ENCODE peak calls at places on chromosomes 7 and 10, in six cellular contexts. X, A, E, W, I and L are unnamed samples.

GRCh38 chr10:29377333-29377961 is 88.6 kb downstream of the LYZL1 start:
- DNase-seq in A (no peak), X (no peak), I (no peak), W (peak; percentile 37), E (no peak), L (no peak)

GRCh38 chr7:7965301-7965700 is 3.3 kb upstream of the GLCCI1 start:
- DNase-seq in W (no peak), E (no peak), A (no peak), X (no peak), I (no peak), L (no peak)

GRCh38 chr7:70710011-70710480 is 421.9 kb upstream of the GALNT17 start:
- DNase-seq in X (no peak), W (no peak), E (no peak), A (no peak), I (peak; percentile 73), L (no peak)

GRCh38 chr10:102152545-102152890 is 329 bp downstream of the NOLC1 start:
- DNase-seq in E (no peak), A (no peak), X (no peak), I (no peak), W (no peak), L (no peak)

GRCh38 chr7:8190121-8190895 is 71.7 kb downstream of the ICA1 start:
- DNase-seq in W (no peak), E (peak; percentile 24), I (peak; percentile 77), A (no peak), X (peak; percentile 44), L (peak; percentile 13)

GRCh38 chr10:113612154-113612553 is 51.7 kb downstream of the NRAP start:
- DNase-seq in E (no peak), A (no peak), W (no peak), X (no peak), I (no peak), L (no peak)

GRCh38 chr10:101216207-101216607 is 13.1 kb downstream of the LBX1 start:
- DNase-seq in I (no peak), X (no peak), A (no peak), W (no peak), E (no peak), L (no peak)

GRCh38 chr10:96998329-96998888 is 166.3 kb downstream of the LCOR start:
- DNase-seq in E (no peak), W (peak; percentile 18), A (no peak), X (peak; percentile 77), I (no peak), L (no peak)

GRCh38 chr10:74072503-74072902 is 74.6 kb downstream of the VCL start:
- DNase-seq in A (no peak), X (no peak), E (no peak), W (no peak), I (no peak), L (no peak)

GRCh38 chr10:131213651-131214505 is 97.6 kb downstream of the TCERG1L start:
- DNase-seq in I (no peak), A (no peak), W (no peak), X (no peak), E (no peak), L (no peak)

DNA sequence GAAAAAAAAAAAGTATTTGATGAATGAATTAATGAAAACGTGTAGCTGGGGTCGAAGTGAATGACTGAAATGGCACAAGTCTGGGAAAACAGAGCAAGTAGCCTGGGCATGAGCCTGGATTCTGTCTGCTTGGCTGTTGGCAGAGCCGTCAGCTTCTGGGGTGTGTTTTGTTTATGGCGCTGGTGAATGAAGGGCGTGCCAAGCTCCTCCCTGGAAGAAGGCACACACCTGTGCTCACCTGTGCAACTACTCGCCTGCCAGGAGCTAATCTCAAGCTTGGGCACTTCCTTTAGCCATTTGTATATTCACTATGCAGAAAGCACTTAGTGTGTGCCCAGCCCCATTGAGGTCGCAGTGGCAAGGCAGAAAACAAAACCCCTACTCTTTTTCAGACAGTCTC is 74.1 kb downstream of the GTF2IRD1 start:
- DNase-seq in W (no peak), A (no peak), I (no peak), E (no peak), X (no peak), L (no peak)
- TF ChIP-seq POLR2A in W (no peak), A (no peak), I (no peak), E (no peak), X (no peak), L (no peak)

GRCh38 chr10:78150756-78151155 is 117.1 kb downstream of the RPS24 start:
- DNase-seq in I (no peak), E (no peak), X (no peak), A (no peak), W (no peak), L (no peak)

GRCh38 chr10:78148564-78148963 is 114.9 kb downstream of the RPS24 start:
- DNase-seq in X (no peak), A (no peak), W (no peak), I (no peak), E (no peak), L (no peak)

GRCh38 chr10:78146200-78146599 is 112.5 kb downstream of the RPS24 start:
- DNase-seq in A (no peak), W (no peak), E (no peak), X (no peak), I (no peak), L (no peak)

GRCh38 chr10:78147202-78147601 is 113.5 kb downstream of the RPS24 start:
- DNase-seq in A (no peak), E (no peak), I (no peak), X (no peak), W (no peak), L (no peak)

DNA sequence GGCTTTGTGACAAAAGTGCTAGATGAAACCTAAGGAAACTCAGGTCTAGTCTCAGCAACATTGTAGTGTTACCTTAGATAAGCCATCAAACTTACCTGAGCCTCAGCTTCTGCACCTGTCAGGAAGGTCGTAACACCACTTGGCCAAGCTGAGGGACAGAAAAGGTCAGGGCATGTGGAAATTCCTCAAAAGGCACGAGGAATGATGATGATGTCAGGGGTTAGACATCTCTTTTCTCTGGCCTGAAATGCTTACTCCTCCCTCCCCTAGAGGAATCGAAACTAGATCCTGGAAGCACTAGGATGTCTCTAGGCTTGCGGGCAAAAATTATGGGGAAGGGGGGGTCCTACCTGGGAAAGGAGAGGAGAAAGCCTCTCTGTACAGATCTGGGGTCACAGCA is 115.5 kb downstream of the RPS24 start:
- DNase-seq in I (no peak), X (no peak), E (no peak), W (no peak), A (no peak), L (no peak)
- TF ChIP-seq TAF1 in I (no peak), X (no peak), E (no peak), W (no peak), A (no peak), L (no peak)

DNA sequence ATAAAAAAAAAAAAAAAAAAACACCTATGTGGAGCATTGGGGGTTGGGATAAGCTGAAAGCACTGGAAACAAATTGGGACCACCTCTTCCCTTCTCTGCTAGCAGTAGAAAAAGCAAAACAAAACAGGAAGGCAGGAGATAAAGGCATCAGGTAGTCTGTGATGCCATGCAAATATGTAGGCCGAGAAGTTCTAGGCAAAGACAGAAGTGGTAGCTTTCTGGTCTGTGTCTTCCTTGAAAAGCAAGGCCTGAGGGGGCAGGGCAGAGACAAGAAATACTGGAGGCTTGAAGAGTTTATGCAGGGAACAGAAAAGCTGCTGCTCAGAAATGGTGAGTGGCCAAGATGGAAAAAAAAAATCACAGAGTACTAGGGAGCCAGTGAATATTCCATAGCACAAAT is 111.1 kb downstream of the ELMO1 start:
- DNase-seq in E (no peak), W (no peak), I (no peak), X (no peak), A (no peak), L (no peak)
- TF ChIP-seq POLR2AphosphoS5 in E (no peak), W (no peak), I (no peak), X (no peak), A (no peak), L (no peak)

DNA sequence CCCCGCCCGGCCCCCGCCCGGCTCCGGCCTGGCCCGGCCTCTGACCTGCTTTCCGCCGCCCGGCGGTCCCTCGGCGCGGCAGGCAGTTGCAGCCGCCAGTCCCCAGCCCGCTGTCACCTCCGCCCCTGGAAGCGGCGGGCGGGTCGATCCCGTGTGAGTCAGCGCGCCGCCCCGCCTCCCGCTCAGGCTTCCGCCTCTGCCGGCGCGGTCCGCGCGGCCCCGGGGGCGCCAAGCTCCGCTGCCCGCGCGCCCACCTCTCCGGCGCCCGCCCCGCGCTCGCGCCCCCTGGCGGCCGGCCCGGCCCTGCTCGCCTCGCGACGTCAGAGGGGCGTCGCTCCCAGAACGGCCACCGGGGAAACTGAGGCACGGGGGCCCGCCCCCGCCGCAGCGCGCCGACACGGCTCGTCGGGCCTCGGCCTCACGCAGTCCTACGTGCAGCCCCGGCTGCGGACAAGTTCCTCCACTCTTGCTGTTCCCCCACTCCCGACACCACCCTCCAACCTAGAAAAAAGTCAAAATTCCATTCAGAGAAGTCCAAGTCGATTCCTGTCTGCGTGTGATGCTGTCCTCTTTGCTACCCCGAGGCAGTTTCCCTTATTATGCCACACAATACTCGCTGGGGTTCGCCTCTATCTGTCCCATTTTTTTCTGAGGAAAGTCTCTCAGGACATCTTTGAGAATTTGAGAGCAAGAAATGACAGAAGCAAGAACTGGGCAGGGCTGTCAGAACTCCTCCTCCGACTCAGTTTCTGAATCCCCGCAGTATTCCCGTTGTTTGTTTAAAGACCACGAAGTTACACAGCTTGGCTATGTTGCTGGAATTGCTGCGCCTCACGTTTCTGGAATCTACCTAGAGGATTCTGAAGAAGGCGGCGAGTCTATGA is at the start of gene DNMBP:
- DNase-seq in A (no peak), X (peak; percentile 61), W (peak; percentile 90), I (no peak), E (peak; percentile 82), L (peak; percentile 88)
- TF ChIP-seq POLR2A in A (no peak), X (peak; percentile 55), W (no peak), I (peak; percentile 89), E (no peak), L (peak; percentile 58)

DNA sequence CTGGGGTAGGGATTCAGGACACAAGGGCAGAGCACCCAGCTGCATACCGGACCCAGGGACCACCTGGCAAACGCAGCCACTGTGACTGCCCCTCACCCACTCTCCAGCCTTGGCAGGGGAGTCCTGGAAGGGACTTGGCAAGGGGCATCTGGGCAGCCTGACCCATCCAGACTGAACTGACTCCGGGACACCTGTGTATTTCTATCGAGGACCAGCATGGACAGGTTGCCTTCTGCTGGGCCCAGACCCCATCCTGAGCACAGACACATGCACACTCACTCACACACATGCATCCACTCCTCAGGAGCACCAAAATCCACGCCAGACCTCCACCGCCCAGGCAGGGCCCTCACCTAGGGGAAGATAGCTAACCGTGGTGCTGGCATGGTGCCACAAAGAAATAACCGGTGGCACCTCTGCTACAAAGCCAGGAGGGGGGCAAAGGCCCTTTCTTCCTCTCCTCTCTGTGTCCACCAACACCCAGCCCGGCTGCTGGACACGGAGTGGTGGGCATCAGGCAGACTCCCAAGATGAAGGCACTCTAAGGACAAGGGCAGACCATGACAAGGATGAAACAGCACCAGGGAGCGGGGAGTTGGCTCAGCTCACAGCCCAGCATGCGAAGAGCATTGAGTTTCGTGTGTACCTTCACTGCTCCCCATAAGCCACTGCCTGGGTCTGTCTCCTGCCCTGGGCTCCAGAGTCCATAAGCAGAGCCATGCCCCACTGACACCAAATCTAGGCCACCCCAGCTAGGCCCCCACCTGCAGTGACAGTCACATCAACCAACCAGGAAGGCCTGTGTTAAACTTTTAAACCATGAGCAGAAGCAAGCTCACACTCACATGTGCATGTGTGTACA is 35.3 kb downstream of the KCNH2 start:
- DNase-seq in W (no peak), A (no peak), E (no peak), I (no peak), X (no peak), L (no peak)
- TF ChIP-seq TAF1 in W (no peak), A (no peak), E (no peak), I (no peak), X (no peak), L (no peak)

GRCh38 chr7:92766461-92767003 is 69.8 kb downstream of the CDK6 start:
- DNase-seq in I (no peak), X (peak; percentile 53), W (no peak), E (no peak), A (no peak), L (no peak)
- TF ChIP-seq POLR2AphosphoS5 in I (no peak), X (no peak), W (no peak), E (no peak), A (no peak), L (no peak)